ENCODE peak calls at places on chromosomes 2 and 18, in seven cellular contexts. One of them, this sample, is unnamed.

GRCh38 chr2:85308951-85309555 is 18.7 kb downstream of the TGOLN2 start:
- DNase-seq in foreskin fibroblast: no peak
- DNase-seq in BE2C: peak; percentile 82
- DNase-seq in lower lobe of right lung: peak; percentile 63
- DNase-seq in OCI-LY7: no peak
- DNase-seq in transverse colon: peak; percentile 73
- DNase-seq in choroid plexus epithelial cell: no peak
- DNase-seq in this sample: peak; percentile 44

GRCh38 chr18:11991021-11991770 is 9.9 kb downstream of the IMPA2 start:
- DNase-seq in choroid plexus epithelial cell: no peak
- DNase-seq in transverse colon: no peak
- DNase-seq in OCI-LY7: no peak
- DNase-seq in foreskin fibroblast: no peak
- DNase-seq in BE2C: no peak
- DNase-seq in lower lobe of right lung: no peak
- DNase-seq in this sample: no peak

GRCh38 chr2:128803222-128803621 is 484.6 kb upstream of the HS6ST1 start:
- DNase-seq in foreskin fibroblast: no peak
- DNase-seq in choroid plexus epithelial cell: no peak
- DNase-seq in transverse colon: no peak
- DNase-seq in lower lobe of right lung: no peak
- DNase-seq in BE2C: no peak
- DNase-seq in OCI-LY7: no peak
- DNase-seq in this sample: no peak

GRCh38 chr2:48694143-48694542 is 61.4 kb downstream of the LHCGR start:
- DNase-seq in BE2C: no peak
- DNase-seq in foreskin fibroblast: no peak
- DNase-seq in lower lobe of right lung: no peak
- DNase-seq in OCI-LY7: no peak
- DNase-seq in transverse colon: no peak
- DNase-seq in choroid plexus epithelial cell: peak; percentile 67
- DNase-seq in this sample: peak; percentile 47

GRCh38 chr2:42021490-42021889 is 26.3 kb upstream of the PKDCC start:
- DNase-seq in lower lobe of right lung: no peak
- DNase-seq in foreskin fibroblast: peak; percentile 45
- DNase-seq in OCI-LY7: no peak
- DNase-seq in BE2C: peak; percentile 63
- DNase-seq in transverse colon: no peak
- DNase-seq in choroid plexus epithelial cell: peak; percentile 91
- DNase-seq in this sample: peak; percentile 39

GRCh38 chr2:42523341-42523740 is 29.6 kb upstream of the KCNG3 start:
- DNase-seq in BE2C: no peak
- DNase-seq in lower lobe of right lung: no peak
- DNase-seq in foreskin fibroblast: no peak
- DNase-seq in choroid plexus epithelial cell: peak; percentile 25
- DNase-seq in OCI-LY7: no peak
- DNase-seq in transverse colon: no peak
- DNase-seq in this sample: no peak

GRCh38 chr18:54004828-54005227 is 219.6 kb downstream of the MBD2 start:
- DNase-seq in lower lobe of right lung: no peak
- DNase-seq in transverse colon: no peak
- DNase-seq in choroid plexus epithelial cell: peak; percentile 73
- DNase-seq in BE2C: no peak
- DNase-seq in foreskin fibroblast: no peak
- DNase-seq in OCI-LY7: no peak
- DNase-seq in this sample: peak; percentile 39

GRCh38 chr18:23357992-23358594 is 95.0 kb upstream of the RIOK3 start:
- DNase-seq in foreskin fibroblast: no peak
- DNase-seq in transverse colon: peak; percentile 22
- DNase-seq in lower lobe of right lung: peak; percentile 46
- DNase-seq in OCI-LY7: no peak
- DNase-seq in choroid plexus epithelial cell: peak; percentile 54
- DNase-seq in BE2C: no peak
- DNase-seq in this sample: peak; percentile 63

GRCh38 chr2:177143444-177143843 is 69.2 kb upstream of the HNRNPA3 start:
- DNase-seq in choroid plexus epithelial cell: peak; percentile 62
- DNase-seq in lower lobe of right lung: no peak
- DNase-seq in BE2C: peak; percentile 22
- DNase-seq in transverse colon: no peak
- DNase-seq in OCI-LY7: no peak
- DNase-seq in foreskin fibroblast: peak; percentile 68
- DNase-seq in this sample: peak; percentile 61

GRCh38 chr18:5197032-5197434 is at the start of gene AKAIN1:
- DNase-seq in BE2C: peak; percentile 3
- DNase-seq in lower lobe of right lung: no peak
- DNase-seq in choroid plexus epithelial cell: peak; percentile 41
- DNase-seq in OCI-LY7: no peak
- DNase-seq in foreskin fibroblast: peak; percentile 0
- DNase-seq in transverse colon: peak; percentile 9
- DNase-seq in this sample: peak; percentile 36

GRCh38 chr2:232411901-232412629 is 5.4 kb downstream of the ALPG start:
- DNase-seq in choroid plexus epithelial cell: no peak
- DNase-seq in OCI-LY7: no peak
- DNase-seq in transverse colon: no peak
- DNase-seq in foreskin fibroblast: no peak
- DNase-seq in BE2C: no peak
- DNase-seq in lower lobe of right lung: peak; percentile 18
- DNase-seq in this sample: no peak

GRCh38 chr2:46188041-46188715 is 109.0 kb upstream of the EPAS1 start:
- DNase-seq in lower lobe of right lung: no peak
- DNase-seq in transverse colon: no peak
- DNase-seq in choroid plexus epithelial cell: no peak
- DNase-seq in BE2C: no peak
- DNase-seq in foreskin fibroblast: no peak
- DNase-seq in OCI-LY7: no peak
- DNase-seq in this sample: no peak

GRCh38 chr2:235793163-235793752 is 299.4 kb downstream of the AGAP1 start:
- DNase-seq in foreskin fibroblast: no peak
- DNase-seq in OCI-LY7: peak; percentile 4
- DNase-seq in BE2C: no peak
- DNase-seq in transverse colon: no peak
- DNase-seq in lower lobe of right lung: no peak
- DNase-seq in choroid plexus epithelial cell: peak; percentile 33
- DNase-seq in this sample: peak; percentile 13

GRCh38 chr2:223954401-223954800 is 2.9 kb upstream of the MRPL44 start:
- DNase-seq in choroid plexus epithelial cell: peak; percentile 96
- DNase-seq in OCI-LY7: no peak
- DNase-seq in lower lobe of right lung: no peak
- DNase-seq in foreskin fibroblast: peak; percentile 66
- DNase-seq in BE2C: no peak
- DNase-seq in transverse colon: no peak
- DNase-seq in this sample: peak; percentile 91

GRCh38 chr18:34710430-34711386 is 610 bp downstream of the DTNA start:
- DNase-seq in transverse colon: no peak
- DNase-seq in BE2C: no peak
- DNase-seq in foreskin fibroblast: peak; percentile 68
- DNase-seq in lower lobe of right lung: no peak
- DNase-seq in OCI-LY7: no peak
- DNase-seq in choroid plexus epithelial cell: peak; percentile 90
- DNase-seq in this sample: peak; percentile 75

GRCh38 chr18:31061945-31062344 is 19.4 kb upstream of the DSC3 start:
- DNase-seq in OCI-LY7: no peak
- DNase-seq in transverse colon: no peak
- DNase-seq in BE2C: no peak
- DNase-seq in lower lobe of right lung: no peak
- DNase-seq in choroid plexus epithelial cell: peak; percentile 14
- DNase-seq in foreskin fibroblast: no peak
- DNase-seq in this sample: no peak

GRCh38 chr2:145088733-145089132 is 568.8 kb upstream of the ZEB2 start:
- DNase-seq in BE2C: no peak
- DNase-seq in foreskin fibroblast: peak; percentile 53
- DNase-seq in OCI-LY7: no peak
- DNase-seq in transverse colon: no peak
- DNase-seq in choroid plexus epithelial cell: peak; percentile 10
- DNase-seq in lower lobe of right lung: no peak
- DNase-seq in this sample: no peak

GRCh38 chr18:3842844-3843243 is 392.9 kb downstream of the TGIF1 start:
- DNase-seq in foreskin fibroblast: no peak
- DNase-seq in choroid plexus epithelial cell: no peak
- DNase-seq in transverse colon: no peak
- DNase-seq in OCI-LY7: no peak
- DNase-seq in lower lobe of right lung: no peak
- DNase-seq in BE2C: no peak
- DNase-seq in this sample: no peak

GRCh38 chr2:69300650-69301049 is 86.4 kb downstream of the GFPT1 start:
- DNase-seq in choroid plexus epithelial cell: peak; percentile 67
- DNase-seq in lower lobe of right lung: no peak
- DNase-seq in OCI-LY7: no peak
- DNase-seq in transverse colon: no peak
- DNase-seq in foreskin fibroblast: no peak
- DNase-seq in BE2C: no peak
- DNase-seq in this sample: peak; percentile 44

DNA sequence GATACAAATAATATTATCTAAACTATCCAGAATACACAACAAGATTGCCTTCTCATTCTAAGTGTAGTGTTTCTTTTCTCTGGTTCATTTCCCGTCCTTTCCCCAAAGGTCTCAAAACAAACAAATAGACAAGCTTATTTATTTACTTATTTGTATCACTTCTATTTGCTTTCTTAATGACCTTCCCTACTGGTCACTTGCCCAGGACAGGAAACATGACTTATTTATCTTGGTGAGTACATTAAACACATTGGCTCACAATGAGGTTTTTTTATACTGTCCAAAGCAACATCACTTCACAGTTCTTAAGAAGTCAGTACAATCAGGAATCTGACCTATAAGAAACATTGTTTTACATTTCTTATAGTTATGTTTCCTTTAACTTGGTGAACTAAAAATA is 123.3 kb upstream of the KYNU start:
- DNase-seq in choroid plexus epithelial cell: peak; percentile 13
- DNase-seq in lower lobe of right lung: no peak
- DNase-seq in BE2C: no peak
- DNase-seq in transverse colon: no peak
- DNase-seq in OCI-LY7: no peak
- DNase-seq in foreskin fibroblast: no peak
- DNase-seq in this sample: no peak
- TF ChIP-seq CTCF in choroid plexus epithelial cell: no peak
- TF ChIP-seq CTCF in lower lobe of right lung: no peak
- TF ChIP-seq CTCF in BE2C: no peak
- TF ChIP-seq CTCF in transverse colon: no peak
- TF ChIP-seq CTCF in OCI-LY7: no peak
- TF ChIP-seq CTCF in foreskin fibroblast: no peak
- TF ChIP-seq CTCF in this sample: no peak

GRCh38 chr18:57624988-57625387 is 3.4 kb upstream of the NARS1 start:
- DNase-seq in OCI-LY7: no peak
- DNase-seq in transverse colon: no peak
- DNase-seq in BE2C: no peak
- DNase-seq in lower lobe of right lung: no peak
- DNase-seq in choroid plexus epithelial cell: no peak
- DNase-seq in foreskin fibroblast: peak; percentile 42
- DNase-seq in this sample: peak; percentile 26

GRCh38 chr18:57621252-57621607 is 406 bp downstream of the NARS1 start:
- DNase-seq in OCI-LY7: peak; percentile 14
- DNase-seq in choroid plexus epithelial cell: no peak
- DNase-seq in BE2C: peak; percentile 9
- DNase-seq in foreskin fibroblast: no peak
- DNase-seq in transverse colon: no peak
- DNase-seq in lower lobe of right lung: no peak
- DNase-seq in this sample: peak; percentile 10

DNA sequence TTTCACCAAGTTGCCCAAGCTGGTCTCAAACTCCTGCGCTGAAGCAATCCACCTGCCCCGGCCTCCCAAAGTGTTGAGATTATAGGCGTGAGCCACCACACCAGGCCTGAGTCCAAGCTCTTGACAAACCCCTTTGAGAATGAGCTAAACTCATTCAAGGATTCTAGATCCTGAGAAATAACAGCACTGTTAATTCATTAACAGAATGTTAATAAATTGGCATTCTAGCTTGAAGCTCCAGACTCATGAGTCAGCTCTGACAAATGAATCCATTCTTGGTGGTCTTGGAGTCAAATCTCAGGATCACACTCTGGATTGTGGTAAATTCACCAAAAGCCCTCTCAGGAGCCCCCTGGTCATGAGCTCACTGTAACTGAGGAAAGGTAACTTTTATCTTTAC is 1.8 kb downstream of the NARS1 start:
- DNase-seq in lower lobe of right lung: no peak
- DNase-seq in foreskin fibroblast: no peak
- DNase-seq in OCI-LY7: no peak
- DNase-seq in transverse colon: no peak
- DNase-seq in BE2C: no peak
- DNase-seq in choroid plexus epithelial cell: no peak
- DNase-seq in this sample: no peak
- H3K4me3 ChIP-seq in lower lobe of right lung: no peak overlapping the region
- H3K4me3 ChIP-seq in foreskin fibroblast: no peak overlapping the region
- H3K4me3 ChIP-seq in OCI-LY7: peak overlapping the region; percentile 90
- H3K4me3 ChIP-seq in transverse colon: no peak overlapping the region
- H3K4me3 ChIP-seq in BE2C: no peak overlapping the region
- H3K4me3 ChIP-seq in choroid plexus epithelial cell: no peak overlapping the region
- H3K4me3 ChIP-seq in this sample: no peak overlapping the region

DNA sequence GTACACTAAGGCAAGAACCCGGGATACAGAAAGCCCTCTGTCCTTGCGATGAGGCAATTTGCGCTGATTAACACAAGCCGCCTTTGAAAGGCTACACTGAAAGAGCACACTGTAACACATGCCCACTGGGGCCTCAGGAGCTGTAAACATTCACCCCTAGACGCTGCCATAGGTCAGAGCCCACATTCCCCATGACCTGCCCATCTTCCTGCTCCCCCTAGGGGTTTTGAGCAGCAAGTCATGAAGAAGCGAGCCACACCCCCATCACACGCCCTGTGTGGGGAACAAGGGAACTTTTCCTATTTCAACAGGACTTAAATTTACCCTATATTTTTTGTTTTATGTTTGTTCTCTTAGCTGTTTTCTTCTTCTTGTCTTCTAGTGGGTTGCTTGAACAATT is 47.8 kb upstream of the SLC4A10 start:
- DNase-seq in foreskin fibroblast: no peak
- DNase-seq in lower lobe of right lung: no peak
- DNase-seq in BE2C: peak; percentile 34
- DNase-seq in transverse colon: no peak
- DNase-seq in choroid plexus epithelial cell: no peak
- DNase-seq in OCI-LY7: peak; percentile 19
- DNase-seq in this sample: no peak
- TF ChIP-seq CTCF in foreskin fibroblast: peak; percentile 20
- TF ChIP-seq CTCF in lower lobe of right lung: peak; percentile 6
- TF ChIP-seq CTCF in BE2C: peak; percentile 48
- TF ChIP-seq CTCF in transverse colon: no peak
- TF ChIP-seq CTCF in choroid plexus epithelial cell: peak; percentile 11
- TF ChIP-seq CTCF in OCI-LY7: peak; percentile 65
- TF ChIP-seq CTCF in this sample: peak; percentile 10

DNA sequence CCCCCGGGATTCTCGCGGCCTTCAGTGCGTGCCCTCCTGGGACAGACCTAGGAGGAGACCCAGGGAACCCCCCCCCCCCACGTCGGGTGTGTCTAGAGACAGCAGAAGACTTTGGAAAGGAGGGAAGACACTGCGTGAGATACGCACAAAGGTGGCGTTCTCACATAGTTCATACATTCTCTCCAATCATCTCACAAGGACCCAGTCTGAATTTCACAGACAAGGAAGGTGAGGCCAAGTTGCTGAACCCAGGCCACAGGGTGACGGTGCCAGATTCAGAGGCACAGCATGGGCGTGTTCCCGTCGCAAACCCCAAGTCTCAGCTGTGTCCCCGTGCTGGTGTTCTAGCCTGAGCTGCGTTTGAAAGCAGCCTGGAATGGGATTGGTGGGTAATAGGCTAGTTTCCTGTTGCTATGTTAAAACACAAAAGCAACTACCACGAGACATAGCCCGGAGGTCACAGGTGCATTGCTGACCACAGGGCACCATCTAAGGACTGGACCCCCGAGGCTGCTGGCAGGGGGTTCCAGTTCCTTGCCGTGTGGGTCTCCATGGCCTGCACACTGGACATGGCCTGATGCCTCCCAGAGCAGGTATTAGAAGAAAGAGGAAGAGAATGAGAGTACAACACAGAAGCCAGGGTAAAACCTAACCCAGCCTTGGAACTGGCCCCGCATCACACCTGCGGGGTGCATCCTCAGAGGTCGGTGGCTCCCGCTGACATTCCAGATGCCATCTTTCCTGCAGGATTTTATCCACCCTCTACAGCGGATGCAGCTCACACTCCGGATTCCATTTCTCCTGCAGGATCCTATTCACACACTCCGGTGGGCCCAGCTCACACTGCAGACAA is 1.1 kb upstream of the PXDN start:
- DNase-seq in foreskin fibroblast: no peak
- DNase-seq in BE2C: no peak
- DNase-seq in transverse colon: no peak
- DNase-seq in OCI-LY7: no peak
- DNase-seq in lower lobe of right lung: no peak
- DNase-seq in choroid plexus epithelial cell: no peak
- DNase-seq in this sample: no peak
- H3K4me3 ChIP-seq in foreskin fibroblast: peak overlapping the region; percentile 71
- H3K4me3 ChIP-seq in BE2C: no peak overlapping the region
- H3K4me3 ChIP-seq in transverse colon: peak overlapping the region; percentile 66
- H3K4me3 ChIP-seq in OCI-LY7: no peak overlapping the region
- H3K4me3 ChIP-seq in lower lobe of right lung: peak overlapping the region; percentile 68
- H3K4me3 ChIP-seq in choroid plexus epithelial cell: peak overlapping the region; percentile 77
- H3K4me3 ChIP-seq in this sample: peak overlapping the region; percentile 71